ENCODE peak calls at places on chromosome X, in eight cellular contexts. B, V, T, Q, F, Z, G and E are unnamed samples.

GRCh38 chrX:110435191-110435590 is 76.5 kb downstream of the RTL9 start:
- DNase-seq in B (no peak), V (no peak), T (no peak), Q (no peak), F (no peak), Z (no peak), G (no peak), E (no peak)

GRCh38 chrX:2192584-2193272 is 308.0 kb downstream of the DHRSX start:
- DNase-seq in B (no peak), V (no peak), T (no peak), Q (no peak), F (no peak), Z (no peak), G (no peak), E (no peak)

GRCh38 chrX:48890296-48890925 is 7.2 kb downstream of the TIMM17B start:
- DNase-seq in B (no peak), V (no peak), T (no peak), Q (no peak), F (no peak), Z (no peak), G (no peak), E (no peak)

GRCh38 chrX:46278591-46278990 is 266.6 kb downstream of the ZNF674 start:
- DNase-seq in B (no peak), V (no peak), T (no peak), Q (no peak), F (no peak), Z (no peak), G (no peak), E (no peak)

GRCh38 chrX:68889244-68889643 is 60.4 kb downstream of the EFNB1 start:
- DNase-seq in B (no peak), V (no peak), T (no peak), Q (no peak), F (no peak), Z (no peak), G (no peak), E (no peak)

GRCh38 chrX:25021132-25021498 is 5.3 kb upstream of the ARX start:
- DNase-seq in B (no peak), V (no peak), T (no peak), Q (no peak), F (no peak), Z (no peak), G (no peak), E (no peak)

GRCh38 chrX:14064632-14065432 is 35.1 kb upstream of the GEMIN8 start:
- DNase-seq in B (peak), V (no peak), T (no peak), Q (no peak), F (peak), Z (peak), G (no peak), E (no peak)

GRCh38 chrX:29662759-29663503 is 552.4 kb upstream of the MAGEB2 start:
- DNase-seq in B (peak), V (no peak), T (no peak), Q (no peak), F (no peak), Z (no peak), G (peak), E (no peak)

DNA sequence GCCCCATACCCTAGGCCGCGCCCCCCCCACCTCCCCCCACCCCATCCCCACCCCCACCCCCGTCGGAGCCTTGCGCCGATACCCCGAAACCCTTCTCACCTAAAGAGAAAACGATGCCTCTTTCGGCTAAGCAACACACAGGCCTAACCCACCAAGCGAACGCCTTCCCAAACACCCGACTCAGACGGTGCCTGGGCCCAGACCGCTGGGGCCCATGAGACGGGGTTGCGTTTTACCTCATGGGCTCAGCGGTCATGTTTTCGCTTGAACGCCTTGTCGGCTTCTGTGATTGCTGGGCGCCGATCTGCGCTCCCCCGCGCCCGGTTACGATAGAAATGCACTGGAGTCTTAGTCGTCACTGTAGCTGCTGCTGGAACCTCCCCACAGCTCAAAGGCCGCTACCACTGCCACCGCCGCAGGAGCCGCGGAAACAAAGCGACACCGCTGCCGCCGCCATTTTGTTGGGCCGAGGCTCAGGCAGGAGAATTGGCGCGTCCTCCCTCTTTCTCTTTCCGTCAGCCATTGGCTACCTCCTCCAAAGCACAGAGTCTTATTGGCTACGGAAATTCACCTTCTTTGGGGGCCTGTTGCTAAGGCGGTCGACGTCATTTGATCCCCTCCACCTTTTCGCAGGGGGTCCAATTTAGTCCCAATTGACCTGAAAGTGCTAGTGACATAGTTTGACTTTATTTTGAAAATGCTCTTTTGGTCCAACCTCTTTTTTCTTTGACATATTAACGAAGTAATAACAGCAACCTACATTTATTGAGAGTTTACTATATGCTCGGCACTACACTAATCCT is at the start of gene ATRX:
- DNase-seq in B (peak), V (peak), T (peak), Q (peak), F (peak), Z (peak), G (peak), E (peak)
- TF ChIP-seq POLR2A in B (peak), V (no peak), T (peak), Q (peak), F (peak), Z (peak), G (peak), E (no peak)

GRCh38 chrX:22060451-22060940 is 28.4 kb downstream of the PHEX start:
- DNase-seq in B (peak), V (no peak), T (no peak), Q (no peak), F (no peak), Z (no peak), G (no peak), E (no peak)
- H3K4me3 ChIP-seq in B (no peak), V (no peak), T (no peak), Q (no peak), F (no peak), Z (no peak), G (no peak), E (no peak)

GRCh38 chrX:105190252-105190853 is 30.1 kb downstream of the TEX13A start:
- DNase-seq in B (peak), V (no peak), T (no peak), Q (no peak), F (peak), Z (no peak), G (no peak), E (no peak)

GRCh38 chrX:105189093-105189492 is 31.4 kb downstream of the TEX13A start:
- DNase-seq in B (no peak), V (no peak), T (no peak), Q (no peak), F (no peak), Z (no peak), G (no peak), E (no peak)

GRCh38 chrX:105191878-105192277 is 28.6 kb downstream of the TEX13A start:
- DNase-seq in B (no peak), V (no peak), T (no peak), Q (no peak), F (no peak), Z (no peak), G (no peak), E (no peak)
- TF ChIP-seq CTCF in B (no peak), V (no peak), T (no peak), Q (peak), F (no peak), Z (no peak), G (peak), E (no peak)

GRCh38 chrX:102063445-102064074 is 61.9 kb upstream of the TCEAL2 start:
- DNase-seq in B (no peak), V (no peak), T (no peak), Q (no peak), F (no peak), Z (no peak), G (no peak), E (no peak)

DNA sequence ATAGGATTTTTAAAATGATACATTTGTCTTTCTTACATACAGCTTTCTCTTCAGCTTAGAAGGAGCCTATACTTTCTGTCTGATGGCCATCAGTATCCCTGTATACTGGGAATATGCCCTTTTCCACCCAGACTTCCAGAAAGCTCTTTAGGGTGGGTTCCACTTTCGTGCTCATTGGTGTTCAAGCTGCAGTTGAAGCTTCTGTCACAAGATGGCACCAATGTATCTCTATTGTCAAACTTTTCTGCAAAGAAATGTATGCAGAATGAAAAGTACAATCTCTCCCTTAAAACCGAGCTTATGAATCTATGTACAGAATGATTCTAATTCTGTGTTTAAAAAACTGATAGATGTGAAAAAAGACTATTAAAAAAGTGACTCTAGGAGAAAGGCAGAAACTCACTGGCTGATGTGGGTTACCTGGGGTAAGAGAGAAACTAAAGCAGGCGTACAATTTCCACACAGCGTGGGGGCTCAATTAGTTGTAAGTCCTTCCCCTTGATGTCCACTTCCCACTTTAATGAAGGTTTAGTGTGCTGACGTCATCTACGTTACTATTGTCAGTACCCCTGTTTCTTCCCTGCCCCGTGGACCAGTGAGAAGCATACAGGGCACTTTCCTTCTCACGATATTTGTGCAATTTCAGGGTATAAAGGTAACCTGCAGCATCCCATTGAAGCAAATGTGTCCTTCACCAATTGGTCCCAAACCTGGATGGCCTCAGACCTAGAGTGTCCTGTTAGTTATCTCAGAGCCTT is 57.3 kb upstream of the TCEAL2 start:
- DNase-seq in B (peak), V (no peak), T (no peak), Q (no peak), F (no peak), Z (no peak), G (peak), E (no peak)
- TF ChIP-seq POLR2A in B (no peak), V (no peak), T (no peak), Q (no peak), F (no peak), Z (no peak), G (no peak), E (no peak)

DNA sequence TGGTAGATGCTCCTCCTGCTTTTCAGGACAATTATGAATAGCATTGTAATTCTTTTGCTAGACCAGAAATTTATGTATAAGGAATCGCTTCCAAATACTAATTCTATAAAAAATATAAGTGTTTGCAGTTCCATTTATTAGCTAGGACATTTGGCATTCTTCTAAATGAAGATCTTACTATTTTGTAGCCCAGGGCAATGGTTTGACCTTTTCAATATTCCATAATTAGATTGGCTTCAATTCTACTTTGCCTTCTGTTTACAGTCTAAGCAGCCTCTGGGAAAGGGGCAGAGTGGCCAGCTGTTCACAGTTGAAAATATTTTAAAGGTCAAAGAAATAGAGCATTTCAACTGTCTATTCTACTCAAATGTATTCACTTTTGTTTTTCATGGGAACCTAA is 912.1 kb upstream of the GRIA3 start:
- DNase-seq in B (no peak), V (no peak), T (no peak), Q (no peak), F (no peak), Z (no peak), G (no peak), E (no peak)
- H3K4me3 ChIP-seq in B (no peak), V (no peak), T (no peak), Q (no peak), F (no peak), Z (no peak), G (no peak), E (no peak)